ENCODE peak calls at places on chromosomes 7 and 10, in nine cellular contexts. W is activated CD8-positive, alpha-beta memory T cell treated with anti-CD3 and anti-CD28 coated beads, Interleukin-2, amount 50 U/mL, for 4 hours; S is WERI-Rb-1; X is vagina; N is ELR; B is astrocyte of the cerebellum; I is activated CD4-positive, alpha-beta T cell treated with anti-CD3 and anti-CD28 coated beads for 24 hours; D is Caki2; J is stimulated activated CD8-positive, alpha-beta memory T cell treated with anti-CD3 and anti-CD28 coated beads, Interleukin-12 subunit alpha, Interleukin-12 subunit beta, amount 100 ng/mL, for 1 hour. L is an unnamed sample.

GRCh38 chr7:140518370-140519006 is 39.2 kb upstream of the MKRN1 start:
- DNase-seq in D (no peak), B (no peak), N (no peak), X (no peak), J (no peak), W (no peak), S (no peak), I (no peak), L (no peak)

GRCh38 chr7:120996333-120996982 is 7.9 kb downstream of the CPED1 start:
- DNase-seq in I (no peak), W (peak; percentile 16), N (peak; percentile 84), X (no peak), S (peak; percentile 22), D (no peak), J (peak; percentile 17), B (peak; percentile 85), L (no peak)

GRCh38 chr10:90162464-90162863 is 461.1 kb downstream of the KIF20B start:
- DNase-seq in X (no peak), S (no peak), N (no peak), D (no peak), I (no peak), B (no peak), W (no peak), J (no peak), L (no peak)

GRCh38 chr10:16967000-16967865 is 150.0 kb upstream of the RSU1 start:
- DNase-seq in B (peak; percentile 69), J (no peak), N (peak; percentile 68), S (no peak), I (no peak), W (no peak), D (peak; percentile 56), X (no peak), L (no peak)

GRCh38 chr7:88881136-88881535 is 85.6 kb upstream of the TEX47 start:
- DNase-seq in D (no peak), I (no peak), J (no peak), X (no peak), W (no peak), B (no peak), N (no peak), S (no peak), L (no peak)

GRCh38 chr10:15571570-15571969 is 148.2 kb downstream of the ITGA8 start:
- DNase-seq in D (no peak), J (no peak), B (peak; percentile 51), W (no peak), N (peak; percentile 23), I (no peak), S (no peak), X (no peak), L (no peak)

GRCh38 chr7:131544449-131545425 is 11.7 kb downstream of the PODXL start:
- DNase-seq in D (no peak), W (no peak), J (no peak), S (peak; percentile 43), B (no peak), X (peak; percentile 93), I (no peak), N (peak; percentile 65), L (no peak)

GRCh38 chr7:71372991-71373390 is 241.0 kb downstream of the GALNT17 start:
- DNase-seq in J (no peak), I (no peak), B (no peak), S (no peak), W (no peak), D (no peak), N (no peak), X (no peak), L (no peak)

GRCh38 chr10:10930979-10931743 is 86.5 kb upstream of the CELF2 start:
- DNase-seq in N (no peak), J (no peak), B (no peak), W (no peak), X (no peak), I (no peak), S (no peak), D (no peak), L (no peak)

GRCh38 chr10:92279297-92279696 is 11.6 kb downstream of the CPEB3 start:
- DNase-seq in W (no peak), J (no peak), I (no peak), X (no peak), B (no peak), S (no peak), D (no peak), N (no peak), L (no peak)

GRCh38 chr10:69641261-69641980 is 11.4 kb downstream of the FAM241B start:
- DNase-seq in B (no peak), S (no peak), X (no peak), N (peak; percentile 44), J (no peak), W (no peak), I (no peak), D (peak; percentile 43), L (no peak)

GRCh38 chr7:5231811-5232484 is 41.9 kb downstream of the WIPI2 start:
- DNase-seq in N (no peak), I (no peak), X (no peak), D (no peak), B (no peak), J (no peak), W (no peak), S (no peak), L (no peak)

GRCh38 chr10:115657161-115657850 is 564.1 kb downstream of the ATRNL1 start:
- DNase-seq in I (no peak), N (peak; percentile 40), S (no peak), D (no peak), B (no peak), J (no peak), X (no peak), W (no peak), L (no peak)

GRCh38 chr7:80542398-80542797 is 30.5 kb upstream of the GNAT3 start:
- DNase-seq in N (peak; percentile 92), S (no peak), X (no peak), B (peak; percentile 71), D (peak; percentile 21), I (no peak), J (no peak), W (no peak), L (no peak)

GRCh38 chr10:113027574-113028392 is 77.7 kb downstream of the TCF7L2 start:
- DNase-seq in S (peak; percentile 68), B (no peak), D (no peak), N (no peak), X (no peak), I (no peak), W (no peak), J (no peak), L (no peak)